ENCODE peak calls at places on chromosomes 7 and 10, in four cellular contexts. X is choroid plexus epithelial cell, E is lung, Y is NB4. M is an unnamed sample.

GRCh38 chr10:97810476-97810875 is 38.7 kb upstream of the SFRP5 start:
- DNase-seq in E (no peak), Y (no peak), X (peak; percentile 12), M (peak; percentile 19)

GRCh38 chr7:32347244-32347828 is 142.8 kb downstream of the LSM5 start:
- DNase-seq in X (peak; percentile 37), E (no peak), Y (peak; percentile 47), M (peak; percentile 8)

GRCh38 chr7:78489851-78490250 is 691.3 kb downstream of the PHTF2 start:
- DNase-seq in X (no peak), E (no peak), Y (no peak), M (no peak)

GRCh38 chr7:74569501-74570075 is 87.9 kb upstream of the GTF2I start:
- DNase-seq in X (no peak), E (no peak), Y (no peak), M (no peak)

GRCh38 chr7:132417037-132417906 is 159.0 kb downstream of the PLXNA4 start:
- DNase-seq in E (no peak), Y (no peak), X (no peak), M (no peak)

GRCh38 chr7:150966002-150966401 is 12.1 kb downstream of the KCNH2 start:
- DNase-seq in E (no peak), X (no peak), Y (peak; percentile 47), M (no peak)

GRCh38 chr7:151695856-151696555 is 176.3 kb upstream of the RHEB start:
- DNase-seq in Y (no peak), E (no peak), X (no peak), M (no peak)

GRCh38 chr7:80287400-80288174 is 153.0 kb downstream of the GNAI1 start:
- DNase-seq in E (no peak), X (no peak), Y (no peak), M (no peak)

GRCh38 chr10:86635402-86635801 is 18.9 kb upstream of the OPN4 start:
- DNase-seq in X (peak; percentile 70), E (no peak), Y (no peak), M (no peak)

GRCh38 chr10:16182688-16183087 is 254.1 kb upstream of the PTER start:
- DNase-seq in Y (no peak), E (no peak), X (no peak), M (no peak)

GRCh38 chr7:117825132-117825531 is 48.1 kb downstream of the CTTNBP2 start:
- DNase-seq in E (no peak), X (peak; percentile 70), Y (peak; percentile 15), M (no peak)

GRCh38 chr10:51685768-51686167 is 13.6 kb downstream of the CSTF2T start:
- DNase-seq in E (no peak), X (no peak), Y (no peak), M (no peak)

GRCh38 chr10:110366641-110367040 is 61.9 kb upstream of the SMNDC1 start:
- DNase-seq in Y (no peak), E (no peak), X (no peak), M (no peak)

GRCh38 chr10:79209831-79210230 is 137.4 kb upstream of the PPIF start:
- DNase-seq in Y (no peak), X (no peak), E (no peak), M (no peak)

GRCh38 chr7:43461349-43462024 is 121.4 kb upstream of the STK17A start:
- DNase-seq in X (no peak), E (no peak), Y (no peak), M (no peak)

GRCh38 chr7:105389090-105389650 is 449 bp upstream of the SRPK2 start:
- DNase-seq in Y (peak; percentile 72), X (peak; percentile 60), E (peak; percentile 58), M (peak; percentile 36)

GRCh38 chr10:42962902-42963231 is 114.0 kb upstream of the RET start:
- DNase-seq in X (no peak), Y (no peak), E (no peak), M (no peak)

GRCh38 chr10:3978762-3979161 is 193.8 kb upstream of the KLF6 start:
- DNase-seq in E (no peak), X (peak; percentile 41), Y (peak; percentile 8), M (no peak)

M was measured in MV-4-11.